ENCODE peak calls at places on chromosome 17, in ten cellular contexts. C, I, B, X, S, V, R, H, W and G are unnamed samples.

GRCh38 chr17:63984651-63985386 is 12.1 kb upstream of the SCN4A start:
- DNase-seq in I (peak), R (peak), C (peak), X (peak), B (peak), S (peak), W (no peak), V (peak), H (peak), G (peak)

GRCh38 chr17:59858167-59858790 is 34.5 kb downstream of the TUBD1 start:
- DNase-seq in C (no peak), B (peak), R (peak), I (no peak), S (no peak), H (no peak), X (no peak), W (no peak), V (no peak), G (no peak)

GRCh38 chr17:29145289-29146058 is 34.7 kb downstream of the MYO18A start:
- DNase-seq in H (no peak), B (peak), W (peak), S (peak), V (no peak), I (peak), C (peak), R (peak), X (peak), G (peak)

GRCh38 chr17:60110586-60110985 is 31.9 kb upstream of the HEATR6 start:
- DNase-seq in B (no peak), S (no peak), V (no peak), H (no peak), I (no peak), C (no peak), R (no peak), W (peak), X (no peak), G (no peak)

GRCh38 chr17:43986225-43986981 is 18.0 kb upstream of the NAGS start:
- DNase-seq in X (no peak), C (no peak), V (no peak), S (no peak), B (no peak), H (no peak), I (no peak), W (no peak), R (no peak), G (no peak)

GRCh38 chr17:968812-969766 is 10.5 kb downstream of the NXN start:
- DNase-seq in S (no peak), H (peak), R (no peak), I (no peak), C (no peak), V (no peak), B (no peak), X (no peak), W (no peak), G (no peak)

GRCh38 chr17:49360796-49361128 is 1.3 kb downstream of the ZNF652 start:
- DNase-seq in H (no peak), X (no peak), W (peak), C (no peak), S (no peak), I (no peak), V (no peak), R (no peak), B (peak), G (no peak)

GRCh38 chr17:27226611-27227234 is 67.2 kb upstream of the WSB1 start:
- DNase-seq in I (peak), R (peak), B (no peak), W (no peak), S (no peak), C (no peak), X (no peak), V (no peak), H (no peak), G (peak)

GRCh38 chr17:70239391-70239826 is 70.1 kb downstream of the KCNJ2 start:
- DNase-seq in W (no peak), H (no peak), R (peak), B (no peak), S (no peak), X (no peak), I (no peak), V (no peak), C (no peak), G (no peak)

GRCh38 chr17:44775838-44776621 is 17.2 kb downstream of the ADAM11 start:
- DNase-seq in I (no peak), H (no peak), V (no peak), S (no peak), W (no peak), X (no peak), B (peak), C (peak), R (no peak), G (no peak)

GRCh38 chr17:30273373-30273772 is 18.4 kb downstream of the BLMH start:
- DNase-seq in X (no peak), R (peak), S (no peak), C (no peak), V (peak), B (no peak), W (no peak), I (no peak), H (no peak), G (no peak)

GRCh38 chr17:46818319-46818928 is at the start of gene WNT3:
- DNase-seq in I (no peak), X (no peak), V (no peak), B (no peak), R (no peak), H (no peak), S (peak), W (peak), C (no peak), G (no peak)

GRCh38 chr17:67281736-67282135 is 36.7 kb upstream of the HELZ start:
- DNase-seq in I (no peak), H (no peak), C (no peak), W (no peak), S (no peak), V (no peak), B (no peak), R (no peak), X (no peak), G (no peak)

GRCh38 chr17:27921599-27921998 is 28.4 kb upstream of the LYRM9 start:
- DNase-seq in C (no peak), B (no peak), R (no peak), H (no peak), I (no peak), V (no peak), S (no peak), W (no peak), X (no peak), G (no peak)

GRCh38 chr17:82788206-82789001 is 36.5 kb downstream of the TBCD start:
- DNase-seq in R (no peak), X (no peak), S (no peak), C (no peak), H (no peak), V (no peak), I (no peak), W (no peak), B (no peak), G (no peak)

GRCh38 chr17:11935734-11936406 is 61.4 kb downstream of the ZNF18 start:
- DNase-seq in V (no peak), C (peak), I (peak), W (peak), R (peak), B (no peak), H (peak), S (peak), X (peak), G (peak)

GRCh38 chr17:18217412-18218015 is 7.9 kb upstream of the LLGL1 start:
- DNase-seq in I (peak), W (peak), S (peak), H (peak), V (no peak), C (peak), X (peak), B (peak), R (peak), G (peak)

GRCh38 chr17:41614098-41614497 is 1.5 kb upstream of the KRT16 start:
- DNase-seq in W (peak), R (no peak), X (no peak), I (no peak), V (no peak), B (no peak), H (no peak), C (no peak), S (no peak), G (no peak)

GRCh38 chr17:27569257-27569722 is 61.7 kb upstream of the LGALS9 start:
- DNase-seq in H (no peak), B (no peak), C (peak), X (no peak), S (peak), W (peak), V (no peak), I (peak), R (no peak), G (no peak)

GRCh38 chr17:57092779-57093178 is 7.7 kb downstream of the AKAP1 start:
- DNase-seq in I (no peak), C (no peak), R (no peak), B (peak), V (no peak), X (no peak), S (no peak), W (peak), H (no peak), G (no peak)

GRCh38 chr17:77106874-77107358 is 33.9 kb upstream of the SEC14L1 start:
- DNase-seq in V (no peak), X (no peak), C (no peak), S (no peak), B (no peak), W (peak), R (no peak), I (no peak), H (no peak), G (no peak)

GRCh38 chr17:50765454-50766221 is 1.7 kb downstream of the ANKRD40CL start:
- DNase-seq in S (peak), W (peak), R (no peak), I (no peak), X (peak), V (no peak), B (no peak), C (peak), H (no peak), G (no peak)

GRCh38 chr17:69358688-69359596 is 32.0 kb upstream of the ABCA5 start:
- DNase-seq in W (peak), R (no peak), X (no peak), C (no peak), B (no peak), S (peak), H (peak), I (no peak), V (no peak), G (no peak)

GRCh38 chr17:61352408-61352770 is 47.3 kb upstream of the TBX2 start:
- DNase-seq in S (no peak), C (no peak), X (no peak), I (no peak), V (no peak), W (no peak), B (no peak), H (no peak), R (no peak), G (no peak)

GRCh38 chr17:75808549-75808904 is 23.9 kb downstream of the UNK start:
- DNase-seq in B (no peak), W (no peak), I (no peak), H (no peak), R (no peak), S (no peak), C (no peak), V (no peak), X (no peak), G (no peak)

GRCh38 chr17:1498233-1498632 is 5.7 kb upstream of the MYO1C start:
- DNase-seq in R (no peak), S (no peak), W (no peak), H (no peak), C (no peak), I (no peak), X (no peak), B (no peak), V (no peak), G (no peak)

GRCh38 chr17:37301288-37301687 is 74.5 kb upstream of the C17orf78 start:
- DNase-seq in C (no peak), X (no peak), B (no peak), W (no peak), H (no peak), V (no peak), S (no peak), I (peak), R (no peak), G (peak)

GRCh38 chr17:37300683-37301082 is 75.1 kb upstream of the C17orf78 start:
- DNase-seq in C (no peak), I (no peak), X (no peak), B (no peak), V (no peak), R (no peak), S (no peak), W (no peak), H (no peak), G (no peak)

GRCh38 chr17:37293770-37294169 is 82.0 kb upstream of the C17orf78 start:
- DNase-seq in X (no peak), R (no peak), I (no peak), H (no peak), C (no peak), W (no peak), S (no peak), V (no peak), B (no peak), G (no peak)

GRCh38 chr17:37294888-37295287 is 80.9 kb upstream of the C17orf78 start:
- DNase-seq in X (no peak), S (no peak), H (no peak), I (no peak), W (peak), V (no peak), R (no peak), B (no peak), C (no peak), G (no peak)

GRCh38 chr17:37299257-37299985 is 76.4 kb upstream of the C17orf78 start:
- DNase-seq in C (no peak), B (no peak), H (no peak), V (no peak), I (peak), R (peak), W (peak), X (no peak), S (no peak), G (no peak)
- H3K4me3 ChIP-seq in C (no peak), B (peak), H (no peak), V (no peak), I (no peak), R (no peak), W (peak), X (no peak), S (no peak), G (no peak)

DNA sequence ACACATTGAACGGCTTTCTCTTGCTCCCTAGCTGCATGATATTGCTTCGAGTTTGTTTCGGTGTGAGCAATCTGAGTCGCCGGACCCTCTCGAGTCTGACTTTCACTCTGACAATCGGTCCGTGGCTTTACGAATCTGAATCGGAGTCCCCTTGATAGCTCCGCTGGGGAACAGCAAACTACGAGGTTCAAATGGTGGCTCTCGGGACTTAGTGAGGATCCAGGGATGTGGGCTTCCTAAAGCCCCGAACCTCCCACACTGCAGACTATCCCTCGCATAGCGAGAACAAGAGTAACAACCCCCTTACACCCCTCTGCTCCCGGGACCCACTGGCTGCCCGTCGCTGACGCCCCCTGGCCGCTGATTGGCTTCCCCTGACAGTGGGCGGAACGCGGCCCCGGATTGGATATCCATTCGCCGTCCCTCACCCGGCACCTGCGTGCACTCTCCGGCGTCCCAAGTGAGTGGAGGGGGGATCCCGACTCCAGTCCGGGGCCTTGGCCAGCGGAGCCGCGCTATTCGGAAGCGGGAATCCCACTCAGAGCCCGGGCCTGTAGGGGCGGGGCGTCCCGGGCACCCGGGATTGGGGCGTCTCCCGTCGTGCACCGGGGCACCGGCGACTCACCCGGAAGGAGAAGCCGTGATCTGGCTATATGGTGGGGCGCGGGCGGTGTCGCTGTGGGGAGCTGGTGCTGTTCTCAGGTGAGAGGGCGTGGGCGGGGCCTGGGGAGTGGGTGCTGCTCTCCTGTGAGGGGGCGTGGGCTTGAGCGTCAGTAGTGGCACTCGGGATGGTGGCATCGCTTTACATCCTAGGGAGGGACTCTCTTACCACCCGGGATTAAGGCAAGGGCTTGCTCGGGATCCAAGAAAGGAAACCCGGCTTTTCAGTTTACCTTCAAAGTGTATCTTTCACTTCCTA is at the start of gene SNX11:
- DNase-seq in H (peak), V (peak), X (peak), R (peak), B (peak), W (peak), S (peak), C (peak), I (peak), G (peak)
- TF ChIP-seq CTCF in H (peak), V (no peak), X (no peak), R (peak), B (no peak), W (no peak), S (no peak), C (no peak), I (no peak), G (peak)

DNA sequence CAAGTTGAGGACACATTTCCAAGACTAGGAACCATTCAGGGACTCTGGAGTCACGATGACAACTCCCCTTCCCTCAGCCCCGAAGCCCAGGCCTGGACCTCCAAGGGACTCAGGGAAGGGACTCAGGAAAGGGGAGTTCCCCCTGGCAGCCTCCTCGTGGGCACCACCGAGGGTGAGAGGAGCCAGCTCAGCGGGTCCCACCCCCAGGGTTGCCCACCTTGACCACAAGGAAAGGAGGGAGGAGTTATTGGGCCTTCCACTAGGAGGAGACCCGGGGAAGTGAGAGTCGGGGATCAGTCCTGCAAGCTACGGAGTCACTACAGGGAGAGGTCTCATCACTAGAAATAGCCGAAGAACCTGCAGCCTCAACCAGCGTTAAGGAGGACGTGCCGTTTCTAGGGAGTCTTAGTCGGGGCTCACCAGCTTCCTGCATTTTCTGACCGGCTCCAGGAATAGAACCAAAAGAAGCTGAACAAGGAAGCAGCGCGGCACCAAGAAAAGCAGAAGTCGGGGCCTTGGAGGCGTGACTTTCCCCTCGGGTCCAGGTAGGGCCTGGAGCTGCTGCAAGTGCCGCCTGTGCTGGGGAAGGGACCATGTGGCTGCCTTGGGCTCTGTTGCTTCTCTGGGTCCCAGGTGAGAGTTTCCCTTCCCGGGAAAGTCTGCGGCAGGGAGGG is at the start of gene CD300A:
- DNase-seq in X (no peak), S (no peak), V (no peak), W (no peak), C (no peak), H (no peak), I (peak), B (no peak), R (no peak), G (no peak)
- H3K4me3 ChIP-seq in X (peak), S (no peak), V (no peak), W (no peak), C (no peak), H (no peak), I (no peak), B (peak), R (no peak), G (no peak)

GRCh38 chr17:78492116-78492799 is 84.9 kb downstream of the DNAH17 start:
- DNase-seq in B (no peak), X (no peak), H (no peak), W (no peak), R (no peak), C (no peak), V (no peak), S (no peak), I (no peak), G (no peak)
- TF ChIP-seq CTCF in B (no peak), X (no peak), H (no peak), W (peak), R (no peak), C (no peak), V (no peak), S (no peak), I (no peak), G (no peak)

DNA sequence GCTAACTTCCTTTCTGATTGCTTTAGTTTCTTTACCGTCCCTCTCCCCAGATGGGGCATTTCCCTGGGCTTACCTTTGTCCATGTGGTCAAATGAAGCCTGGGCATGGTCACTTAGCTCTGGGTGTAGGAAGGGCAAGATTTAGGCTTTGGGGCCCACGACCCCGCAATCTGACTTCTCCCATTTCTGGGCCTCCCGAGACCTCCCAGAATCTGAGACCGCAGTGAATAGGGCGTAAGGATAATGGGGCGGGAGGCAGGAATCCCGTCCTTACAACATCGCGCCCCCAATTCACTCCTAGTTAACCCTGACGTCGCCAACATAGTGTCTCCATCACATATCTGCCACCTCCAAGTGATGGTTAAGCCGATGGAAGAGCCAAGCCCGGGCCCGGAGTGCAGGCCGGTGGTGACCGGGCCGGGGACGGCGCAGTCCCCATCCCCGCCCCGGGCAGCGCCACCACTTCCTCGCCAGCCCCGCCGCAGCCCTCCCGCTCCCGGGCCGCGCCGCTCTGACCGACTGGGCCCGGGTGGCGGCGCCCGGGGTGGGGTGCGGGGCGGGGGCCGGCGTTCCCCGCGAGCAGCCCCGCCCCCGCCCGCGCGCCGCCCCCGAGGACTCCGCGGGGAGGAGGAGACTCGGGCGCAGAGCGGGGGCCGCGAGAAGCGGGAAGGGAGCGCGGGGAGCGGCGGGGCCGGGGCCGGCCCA is at the start of gene RHBDL3:
- DNase-seq in X (no peak), V (no peak), H (no peak), R (no peak), I (peak), B (no peak), S (peak), C (no peak), W (peak), G (no peak)
- H3K4me3 ChIP-seq in X (peak), V (peak), H (peak), R (peak), I (peak), B (peak), S (no peak), C (peak), W (peak), G (peak)